ENCODE peak calls at places on chromosomes 12 and 14, in nine cellular contexts. One of them, this sample, is unnamed.

GRCh38 chr14:104786726-104787675 is 8.5 kb downstream of the AKT1 start:
- DNase-seq in Caco-2: no peak
- DNase-seq in PC-3: no peak
- DNase-seq in brain microvascular endothelial cell: no peak
- DNase-seq in BE2C: no peak
- DNase-seq in heart right ventricle: no peak
- DNase-seq in A549: no peak
- DNase-seq in body of pancreas: no peak
- DNase-seq in AG04450: no peak
- DNase-seq in this sample: no peak

GRCh38 chr12:47828967-47829482 is 9.3 kb upstream of the HDAC7 start:
- DNase-seq in Caco-2: peak
- DNase-seq in PC-3: peak
- DNase-seq in AG04450: no peak
- DNase-seq in brain microvascular endothelial cell: no peak
- DNase-seq in BE2C: peak
- DNase-seq in heart right ventricle: peak
- DNase-seq in A549: peak
- DNase-seq in body of pancreas: peak
- DNase-seq in this sample: no peak

GRCh38 chr14:25833341-25834121 is 764.3 kb downstream of the NOVA1 start:
- DNase-seq in body of pancreas: peak
- DNase-seq in A549: no peak
- DNase-seq in PC-3: peak
- DNase-seq in brain microvascular endothelial cell: peak
- DNase-seq in heart right ventricle: no peak
- DNase-seq in BE2C: peak
- DNase-seq in AG04450: no peak
- DNase-seq in Caco-2: peak
- DNase-seq in this sample: no peak

GRCh38 chr12:84779169-84779568 is 133.4 kb downstream of the SLC6A15 start:
- DNase-seq in body of pancreas: no peak
- DNase-seq in Caco-2: no peak
- DNase-seq in AG04450: no peak
- DNase-seq in BE2C: no peak
- DNase-seq in A549: no peak
- DNase-seq in heart right ventricle: no peak
- DNase-seq in brain microvascular endothelial cell: no peak
- DNase-seq in PC-3: peak
- DNase-seq in this sample: no peak

GRCh38 chr12:46503637-46504036 is 131.1 kb upstream of the SLC38A2 start:
- DNase-seq in Caco-2: no peak
- DNase-seq in brain microvascular endothelial cell: no peak
- DNase-seq in heart right ventricle: no peak
- DNase-seq in BE2C: no peak
- DNase-seq in body of pancreas: no peak
- DNase-seq in AG04450: no peak
- DNase-seq in PC-3: no peak
- DNase-seq in A549: no peak
- DNase-seq in this sample: no peak

GRCh38 chr14:75282166-75282547 is 3.5 kb downstream of the FOS start:
- DNase-seq in PC-3: no peak
- DNase-seq in Caco-2: peak
- DNase-seq in A549: no peak
- DNase-seq in brain microvascular endothelial cell: no peak
- DNase-seq in AG04450: no peak
- DNase-seq in BE2C: no peak
- DNase-seq in heart right ventricle: no peak
- DNase-seq in body of pancreas: no peak
- DNase-seq in this sample: no peak

GRCh38 chr12:104585448-104586055 is 128.8 kb downstream of the CHST11 start:
- DNase-seq in A549: no peak
- DNase-seq in body of pancreas: no peak
- DNase-seq in Caco-2: no peak
- DNase-seq in brain microvascular endothelial cell: no peak
- DNase-seq in PC-3: no peak
- DNase-seq in BE2C: no peak
- DNase-seq in AG04450: no peak
- DNase-seq in heart right ventricle: no peak
- DNase-seq in this sample: no peak

GRCh38 chr14:101681795-101682194 is 79.7 kb upstream of the PPP2R5C start:
- DNase-seq in brain microvascular endothelial cell: no peak
- DNase-seq in A549: no peak
- DNase-seq in BE2C: no peak
- DNase-seq in AG04450: no peak
- DNase-seq in body of pancreas: no peak
- DNase-seq in Caco-2: no peak
- DNase-seq in PC-3: no peak
- DNase-seq in heart right ventricle: no peak
- DNase-seq in this sample: no peak

DNA sequence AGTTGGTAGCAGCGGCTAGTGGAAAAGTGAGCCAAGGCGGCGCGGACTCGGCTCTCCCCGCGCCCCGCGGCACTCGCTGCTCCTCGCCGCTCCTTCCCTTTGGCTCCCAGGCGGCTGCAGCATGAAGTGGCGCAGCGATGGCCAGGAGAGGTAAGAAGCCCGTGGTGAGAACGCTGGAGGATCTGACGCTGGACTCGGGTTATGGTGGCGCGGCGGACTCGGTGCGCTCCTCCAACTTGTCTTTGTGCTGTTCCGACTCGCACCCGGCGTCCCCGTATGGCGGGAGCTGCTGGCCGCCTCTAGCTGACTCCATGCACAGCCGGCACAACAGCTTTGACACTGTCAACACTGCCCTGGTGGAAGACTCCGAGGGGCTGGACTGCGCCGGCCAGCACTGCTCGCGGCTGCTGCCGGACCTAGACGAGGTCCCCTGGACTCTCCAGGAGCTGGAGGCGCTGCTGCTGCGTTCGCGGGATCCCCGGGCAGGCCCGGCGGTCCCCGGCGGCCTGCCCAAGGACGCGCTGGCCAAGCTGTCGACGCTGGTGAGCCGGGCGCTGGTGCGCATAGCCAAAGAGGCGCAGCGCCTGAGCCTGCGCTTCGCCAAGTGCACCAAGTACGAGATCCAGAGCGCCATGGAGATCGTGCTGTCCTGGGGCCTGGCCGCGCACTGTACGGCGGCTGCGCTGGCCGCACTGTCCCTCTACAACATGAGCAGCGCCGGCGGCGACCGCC is 225.6 kb upstream of the CRY1 start:
- DNase-seq in Caco-2: peak
- DNase-seq in brain microvascular endothelial cell: peak
- DNase-seq in BE2C: peak
- DNase-seq in AG04450: no peak
- DNase-seq in PC-3: peak
- DNase-seq in heart right ventricle: no peak
- DNase-seq in A549: no peak
- DNase-seq in body of pancreas: peak
- DNase-seq in this sample: no peak
- H3K4me3 ChIP-seq in Caco-2: peak
- H3K4me3 ChIP-seq in brain microvascular endothelial cell: peak
- H3K4me3 ChIP-seq in BE2C: peak
- H3K4me3 ChIP-seq in AG04450: peak
- H3K4me3 ChIP-seq in PC-3: peak
- H3K4me3 ChIP-seq in heart right ventricle: peak
- H3K4me3 ChIP-seq in A549: peak
- H3K4me3 ChIP-seq in body of pancreas: no peak
- H3K4me3 ChIP-seq in this sample: no peak

GRCh38 chr14:64767215-64767964 is 63.2 kb downstream of the PLEKHG3 start:
- DNase-seq in A549: no peak
- DNase-seq in Caco-2: no peak
- DNase-seq in brain microvascular endothelial cell: no peak
- DNase-seq in PC-3: no peak
- DNase-seq in BE2C: no peak
- DNase-seq in body of pancreas: no peak
- DNase-seq in heart right ventricle: no peak
- DNase-seq in AG04450: no peak
- DNase-seq in this sample: no peak

GRCh38 chr14:64768401-64769095 is 64.3 kb downstream of the PLEKHG3 start:
- DNase-seq in PC-3: no peak
- DNase-seq in Caco-2: no peak
- DNase-seq in BE2C: no peak
- DNase-seq in brain microvascular endothelial cell: no peak
- DNase-seq in heart right ventricle: no peak
- DNase-seq in body of pancreas: no peak
- DNase-seq in AG04450: no peak
- DNase-seq in A549: no peak
- DNase-seq in this sample: no peak

GRCh38 chr14:64765740-64766302 is 61.6 kb downstream of the PLEKHG3 start:
- DNase-seq in AG04450: no peak
- DNase-seq in brain microvascular endothelial cell: no peak
- DNase-seq in body of pancreas: no peak
- DNase-seq in Caco-2: no peak
- DNase-seq in PC-3: no peak
- DNase-seq in BE2C: no peak
- DNase-seq in A549: no peak
- DNase-seq in heart right ventricle: no peak
- DNase-seq in this sample: no peak

GRCh38 chr14:64764641-64765520 is 60.7 kb downstream of the PLEKHG3 start:
- DNase-seq in body of pancreas: peak
- DNase-seq in PC-3: peak
- DNase-seq in heart right ventricle: peak
- DNase-seq in BE2C: peak
- DNase-seq in A549: peak
- DNase-seq in brain microvascular endothelial cell: peak
- DNase-seq in AG04450: peak
- DNase-seq in Caco-2: peak
- DNase-seq in this sample: peak

DNA sequence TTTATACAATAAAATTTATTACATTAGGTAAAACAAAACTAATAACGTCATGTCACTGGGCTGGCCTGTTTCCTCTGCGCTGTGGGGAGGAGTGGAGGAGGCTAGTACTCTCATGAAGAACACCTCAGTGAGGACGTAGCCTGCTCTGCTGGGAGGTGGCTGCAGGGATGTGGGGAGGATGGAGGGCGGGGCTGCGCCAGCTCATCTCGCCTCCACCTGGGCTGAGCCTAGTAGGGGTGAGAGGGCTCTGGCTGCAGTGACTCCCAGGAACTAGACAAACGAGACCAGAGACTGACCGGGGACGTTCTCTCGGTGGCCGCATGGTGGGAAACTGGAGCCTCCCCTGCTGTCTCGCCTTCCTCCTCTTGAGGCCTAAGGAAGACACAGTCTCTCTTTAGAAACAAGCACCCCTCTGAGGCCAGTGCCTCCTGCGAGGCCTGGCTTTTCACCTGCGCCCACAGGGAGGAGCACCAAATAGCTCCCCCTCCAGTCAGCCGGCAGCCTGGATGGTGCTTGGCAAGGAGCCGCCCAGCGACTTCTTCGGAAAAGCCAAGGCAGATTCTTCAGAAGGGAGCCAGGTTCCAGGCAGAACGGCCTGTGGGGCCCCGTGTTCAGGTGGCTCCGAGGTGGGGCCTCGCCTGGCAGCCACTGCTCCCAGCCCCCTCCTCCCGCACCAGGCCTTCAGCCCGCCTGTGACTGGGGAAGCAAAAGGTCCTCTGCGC is 62.4 kb downstream of the PLEKHG3 start:
- DNase-seq in BE2C: no peak
- DNase-seq in AG04450: no peak
- DNase-seq in body of pancreas: no peak
- DNase-seq in brain microvascular endothelial cell: no peak
- DNase-seq in Caco-2: no peak
- DNase-seq in heart right ventricle: no peak
- DNase-seq in A549: no peak
- DNase-seq in PC-3: peak
- DNase-seq in this sample: no peak
- TF ChIP-seq CTCF in BE2C: no peak
- TF ChIP-seq CTCF in AG04450: no peak
- TF ChIP-seq CTCF in body of pancreas: no peak
- TF ChIP-seq CTCF in brain microvascular endothelial cell: no peak
- TF ChIP-seq CTCF in Caco-2: no peak
- TF ChIP-seq CTCF in heart right ventricle: no peak
- TF ChIP-seq CTCF in A549: no peak
- TF ChIP-seq CTCF in PC-3: peak
- TF ChIP-seq CTCF in this sample: no peak

GRCh38 chr12:121766290-121767039 is 27.0 kb downstream of the RHOF start:
- DNase-seq in A549: no peak
- DNase-seq in AG04450: no peak
- DNase-seq in heart right ventricle: no peak
- DNase-seq in PC-3: no peak
- DNase-seq in Caco-2: no peak
- DNase-seq in BE2C: no peak
- DNase-seq in brain microvascular endothelial cell: no peak
- DNase-seq in body of pancreas: no peak
- DNase-seq in this sample: no peak

GRCh38 chr12:121769297-121769830 is 24.1 kb downstream of the RHOF start:
- DNase-seq in heart right ventricle: no peak
- DNase-seq in brain microvascular endothelial cell: no peak
- DNase-seq in PC-3: no peak
- DNase-seq in AG04450: no peak
- DNase-seq in body of pancreas: no peak
- DNase-seq in A549: no peak
- DNase-seq in BE2C: no peak
- DNase-seq in Caco-2: no peak
- DNase-seq in this sample: no peak

GRCh38 chr12:121769831-121770301 is 23.6 kb downstream of the RHOF start:
- DNase-seq in body of pancreas: no peak
- DNase-seq in Caco-2: no peak
- DNase-seq in heart right ventricle: no peak
- DNase-seq in brain microvascular endothelial cell: no peak
- DNase-seq in A549: no peak
- DNase-seq in BE2C: no peak
- DNase-seq in AG04450: no peak
- DNase-seq in PC-3: no peak
- DNase-seq in this sample: no peak

GRCh38 chr12:121765573-121765972 is 27.9 kb downstream of the RHOF start:
- DNase-seq in PC-3: peak
- DNase-seq in body of pancreas: no peak
- DNase-seq in heart right ventricle: no peak
- DNase-seq in AG04450: peak
- DNase-seq in brain microvascular endothelial cell: peak
- DNase-seq in BE2C: peak
- DNase-seq in A549: no peak
- DNase-seq in Caco-2: no peak
- DNase-seq in this sample: no peak

DNA sequence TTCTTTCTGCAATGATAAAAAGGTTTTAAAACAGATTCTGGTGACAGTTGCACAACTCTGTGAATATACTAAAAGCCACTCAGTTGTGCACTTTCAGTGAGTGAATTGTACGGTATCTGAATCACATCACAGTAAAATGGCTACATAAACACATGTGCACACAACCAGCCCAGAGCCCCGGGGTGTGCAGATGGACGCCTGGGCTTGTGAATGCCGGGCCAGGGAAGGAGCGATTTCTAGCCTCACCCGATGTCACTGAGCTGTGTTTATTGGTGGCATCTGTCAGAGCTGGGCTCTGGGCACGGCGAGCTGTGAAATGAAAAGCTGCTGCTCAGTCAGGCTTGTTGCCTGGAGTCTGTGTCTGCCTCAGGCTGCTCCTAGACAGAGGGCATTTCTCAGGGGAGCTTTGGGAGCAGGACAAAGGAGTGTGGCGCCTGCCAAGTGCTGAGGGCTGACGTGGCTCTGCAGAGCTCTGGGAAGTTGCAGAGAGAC is 25.9 kb downstream of the RHOF start:
- DNase-seq in BE2C: peak
- DNase-seq in A549: no peak
- DNase-seq in AG04450: no peak
- DNase-seq in PC-3: no peak
- DNase-seq in body of pancreas: no peak
- DNase-seq in Caco-2: no peak
- DNase-seq in brain microvascular endothelial cell: peak
- DNase-seq in heart right ventricle: peak
- DNase-seq in this sample: no peak
- H3K4me3 ChIP-seq in BE2C: no peak
- H3K4me3 ChIP-seq in A549: no peak
- H3K4me3 ChIP-seq in AG04450: peak
- H3K4me3 ChIP-seq in PC-3: no peak
- H3K4me3 ChIP-seq in body of pancreas: no peak
- H3K4me3 ChIP-seq in Caco-2: no peak
- H3K4me3 ChIP-seq in brain microvascular endothelial cell: no peak
- H3K4me3 ChIP-seq in heart right ventricle: no peak
- H3K4me3 ChIP-seq in this sample: no peak

DNA sequence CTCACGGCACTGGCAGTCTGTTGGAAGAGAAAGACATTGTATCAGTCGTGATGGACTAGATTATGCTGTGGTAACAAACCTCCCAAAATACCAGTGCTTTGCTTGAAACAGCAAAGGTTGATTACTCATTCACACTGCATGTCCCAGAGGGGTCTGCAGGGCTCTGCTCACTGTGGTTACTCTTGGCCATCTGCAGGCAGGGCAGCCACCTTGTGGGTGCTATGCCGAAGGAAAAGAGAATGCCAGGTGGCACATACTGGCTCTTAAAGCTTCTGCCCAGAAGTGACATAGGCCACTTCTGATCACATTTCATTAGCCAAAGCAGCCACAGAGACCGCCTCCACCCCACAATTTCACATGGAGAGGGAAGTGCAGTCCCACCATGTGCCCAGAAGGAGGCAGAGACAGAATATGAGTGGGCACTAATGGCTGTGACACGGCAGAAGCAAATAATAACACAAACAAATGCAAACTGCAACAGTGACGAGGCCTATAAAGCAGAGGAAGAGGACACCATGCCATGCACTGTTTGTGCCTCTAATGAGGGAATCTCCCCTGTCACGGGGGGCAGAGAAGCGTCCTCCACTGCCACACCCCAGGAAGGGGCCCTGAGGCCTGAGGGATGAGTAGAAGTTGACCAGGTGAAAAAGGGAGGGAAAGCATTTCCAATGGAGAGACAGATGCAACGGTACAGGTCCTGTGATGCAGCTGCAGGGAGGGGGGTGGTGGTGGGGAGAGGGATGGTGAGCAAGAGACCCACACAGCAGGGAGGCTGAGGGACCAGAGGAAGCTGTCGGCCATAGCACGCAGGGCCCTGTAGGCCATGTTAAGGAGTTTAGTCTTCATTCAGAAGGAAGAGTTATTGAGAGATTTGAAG is 51.7 kb upstream of the KICS2 start:
- DNase-seq in BE2C: peak
- DNase-seq in AG04450: no peak
- DNase-seq in Caco-2: peak
- DNase-seq in brain microvascular endothelial cell: peak
- DNase-seq in A549: peak
- DNase-seq in body of pancreas: no peak
- DNase-seq in PC-3: peak
- DNase-seq in heart right ventricle: no peak
- DNase-seq in this sample: peak
- TF ChIP-seq CTCF in BE2C: peak
- TF ChIP-seq CTCF in AG04450: peak
- TF ChIP-seq CTCF in Caco-2: peak
- TF ChIP-seq CTCF in brain microvascular endothelial cell: peak
- TF ChIP-seq CTCF in A549: no peak
- TF ChIP-seq CTCF in body of pancreas: no peak
- TF ChIP-seq CTCF in PC-3: peak
- TF ChIP-seq CTCF in heart right ventricle: no peak
- TF ChIP-seq CTCF in this sample: peak

This sample was measured in GM12865.